ENCODE peak calls at places on chromosomes 13 and 19, in nine cellular contexts. F is small intestine; B is upper lobe of right lung; P is effector memory CD4-positive, alpha-beta T cell; I is neuronal stem cell; G is CD8-positive, alpha-beta memory T cell; Y is tibial nerve; A is mammary epithelial cell; Q is transverse colon. T is an unnamed sample.

GRCh38 chr19:1979017-1979416 is 36.5 kb downstream of the BTBD2 start:
- DNase-seq in B (no peak), A (no peak), Q (no peak), F (no peak), G (no peak), P (no peak), I (no peak), Y (no peak), T (no peak)

GRCh38 chr13:50069255-50069654 is 54.0 kb downstream of the KCNRG start:
- DNase-seq in I (no peak), G (no peak), A (no peak), Y (no peak), Q (no peak), B (no peak), F (no peak), P (no peak), T (no peak)

GRCh38 chr13:75468098-75468497 is 13.9 kb downstream of the TBC1D4 start:
- DNase-seq in B (no peak), P (no peak), G (no peak), I (no peak), A (no peak), Q (no peak), F (no peak), Y (no peak), T (no peak)

GRCh38 chr13:102877285-102877684 is 31.5 kb downstream of the ERCC5 start:
- DNase-seq in Q (no peak), I (no peak), G (no peak), B (no peak), A (peak; percentile 8), F (no peak), P (no peak), Y (no peak), T (no peak)

GRCh38 chr19:57111329-57111644 is 8.5 kb upstream of the USP29 start:
- DNase-seq in G (no peak), P (no peak), Y (no peak), B (no peak), I (no peak), A (no peak), F (no peak), Q (no peak), T (no peak)

GRCh38 chr13:70043685-70044084 is 63.9 kb upstream of the ATXN8OS start:
- DNase-seq in Q (no peak), B (no peak), G (no peak), Y (no peak), P (no peak), I (no peak), A (peak; percentile 11), F (no peak), T (no peak)

GRCh38 chr13:78239681-78240080 is 321.1 kb upstream of the EDNRB start:
- DNase-seq in Y (no peak), A (no peak), P (no peak), G (no peak), Q (no peak), B (no peak), F (no peak), I (no peak), T (no peak)

GRCh38 chr19:42189133-42189532 is 28.3 kb downstream of the DEDD2 start:
- DNase-seq in I (no peak), G (no peak), P (no peak), F (no peak), Q (no peak), B (no peak), A (no peak), Y (no peak), T (no peak)

GRCh38 chr19:31096930-31097329 is 252.3 kb downstream of the TSHZ3 start:
- DNase-seq in B (no peak), A (no peak), G (no peak), Y (no peak), Q (peak; percentile 35), F (no peak), I (no peak), P (no peak), T (no peak)

GRCh38 chr13:20943519-20944012 is 41.0 kb upstream of the XPO4 start:
- DNase-seq in A (peak; percentile 85), G (peak; percentile 40), F (peak; percentile 81), B (peak; percentile 92), Y (peak; percentile 86), P (peak; percentile 16), Q (peak; percentile 91), I (peak; percentile 54), T (peak; percentile 89)

DNA sequence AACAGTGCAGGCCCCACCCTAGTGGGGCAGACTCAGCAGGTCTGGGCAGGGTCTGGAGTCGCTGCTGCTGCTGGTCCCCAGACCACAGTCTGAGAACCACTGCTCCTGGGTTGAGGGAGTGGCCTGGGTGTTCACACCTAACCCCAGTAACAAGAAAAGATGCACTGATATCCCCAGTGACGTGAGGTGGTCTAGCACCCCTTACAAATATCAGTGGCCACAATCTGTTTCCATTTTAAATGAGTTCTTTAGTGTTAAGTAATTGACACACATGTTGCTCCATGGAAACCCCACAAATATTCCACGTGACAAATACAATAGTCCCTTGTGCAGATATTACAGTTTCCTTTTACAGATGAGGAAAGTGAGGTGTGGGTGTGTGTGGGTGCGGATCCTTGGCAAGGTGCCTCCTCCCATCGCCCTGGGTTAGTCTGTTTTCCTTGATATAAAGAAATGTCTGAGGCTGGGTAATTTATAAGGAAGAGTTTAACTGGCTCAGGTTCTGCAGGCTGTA is 96.3 kb upstream of the GPR183 start:
- DNase-seq in Q (peak; percentile 80), I (no peak), A (peak; percentile 56), P (peak; percentile 19), B (no peak), Y (no peak), G (no peak), F (peak; percentile 65), T (no peak)
- H3K27ac ChIP-seq in Q (peak overlapping the region; percentile 54), I (no peak overlapping the region), A (no peak overlapping the region), P (no peak overlapping the region), B (no peak overlapping the region), Y (no peak overlapping the region), G (no peak overlapping the region), F (peak overlapping the region; percentile 55), T (no peak overlapping the region)

DNA sequence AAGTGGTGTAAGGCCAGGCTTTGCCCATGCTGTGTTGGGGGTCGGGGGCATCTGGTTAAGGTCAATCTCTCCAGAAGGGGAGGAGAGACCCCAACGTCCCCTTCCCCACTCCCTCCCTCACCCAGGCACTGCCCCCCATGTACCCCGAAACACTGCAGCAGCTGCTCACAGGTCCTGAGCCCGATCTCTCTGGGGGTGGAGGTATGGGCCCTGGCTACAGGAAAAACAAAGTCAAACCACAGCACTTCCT is 10.2 kb downstream of the CAPN12 start:
- DNase-seq in I (no peak), B (no peak), Q (no peak), G (no peak), A (no peak), F (no peak), P (no peak), Y (no peak), T (no peak)
- H3K4me1 ChIP-seq in I (no peaks in the 10 kb centered on the region), B (peaks cover 33% of the 10 kb centered on the region), Q (peaks cover 59% of the 10 kb centered on the region), G (peaks cover 22% of the 10 kb centered on the region), A (peaks cover 30% of the 10 kb centered on the region), F (peaks cover 4% of the 10 kb centered on the region), P (peaks cover 38% of the 10 kb centered on the region), Y (peaks cover 54% of the 10 kb centered on the region), T (peaks cover 79% of the 10 kb centered on the region)

DNA sequence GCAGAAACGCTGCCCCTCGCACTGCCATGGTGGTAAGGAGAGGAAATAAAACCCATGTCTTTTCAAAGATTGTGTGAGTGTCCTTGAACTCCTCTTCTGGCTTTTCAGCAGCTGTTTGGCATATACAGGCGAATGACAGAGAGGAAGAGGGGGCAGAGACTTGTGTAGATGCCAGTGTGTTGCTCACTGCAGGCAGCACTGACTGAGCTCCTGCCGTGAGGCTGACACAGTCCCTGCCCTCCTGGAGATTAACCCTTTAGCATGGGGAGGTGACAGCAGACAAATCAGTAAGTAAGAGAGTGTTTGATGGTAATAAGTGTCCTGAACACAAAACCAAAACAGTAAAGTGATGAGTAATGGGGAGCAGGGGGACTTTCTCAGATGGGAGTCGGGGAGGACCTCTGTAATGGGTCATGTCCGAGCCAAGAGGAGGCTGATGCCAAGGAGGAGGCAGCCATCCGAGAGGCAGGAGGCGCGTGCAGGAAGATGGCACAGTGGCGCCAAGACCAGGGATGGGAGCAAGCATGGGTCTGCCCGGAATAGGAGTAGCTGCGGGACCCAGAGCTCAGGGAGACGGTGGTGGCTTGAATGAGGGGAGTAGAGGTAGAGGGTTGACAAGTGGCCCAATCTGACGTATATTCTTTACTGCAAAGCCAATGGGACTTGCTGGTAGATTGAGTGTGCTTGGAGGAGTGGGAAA is 182.2 kb downstream of the FOXO1 start:
- DNase-seq in B (no peak), F (no peak), Y (no peak), I (no peak), Q (no peak), A (no peak), P (no peak), G (peak; percentile 21), T (no peak)
- H3K4me3 ChIP-seq in B (no peak overlapping the region), F (no peak overlapping the region), Y (no peak overlapping the region), I (no peak overlapping the region), Q (no peak overlapping the region), A (no peak overlapping the region), P (no peak overlapping the region), G (peak overlapping the region; percentile 6), T (no peak overlapping the region)

GRCh38 chr13:34035178-34035577 is 217.2 kb downstream of the RFC3 start:
- DNase-seq in I (no peak), F (no peak), Q (no peak), B (no peak), A (no peak), Y (no peak), P (no peak), G (no peak), T (no peak)

GRCh38 chr13:34031629-34032028 is 213.7 kb downstream of the RFC3 start:
- DNase-seq in Q (no peak), B (no peak), P (no peak), G (no peak), A (no peak), F (no peak), I (no peak), Y (no peak), T (no peak)

GRCh38 chr13:34034411-34034810 is 216.5 kb downstream of the RFC3 start:
- DNase-seq in I (no peak), B (no peak), Y (no peak), F (no peak), P (no peak), Q (no peak), A (no peak), G (no peak), T (no peak)

GRCh38 chr13:34028496-34029442 is 210.8 kb downstream of the RFC3 start:
- DNase-seq in Q (no peak), B (no peak), P (no peak), A (no peak), Y (no peak), I (no peak), G (no peak), F (no peak), T (no peak)

DNA sequence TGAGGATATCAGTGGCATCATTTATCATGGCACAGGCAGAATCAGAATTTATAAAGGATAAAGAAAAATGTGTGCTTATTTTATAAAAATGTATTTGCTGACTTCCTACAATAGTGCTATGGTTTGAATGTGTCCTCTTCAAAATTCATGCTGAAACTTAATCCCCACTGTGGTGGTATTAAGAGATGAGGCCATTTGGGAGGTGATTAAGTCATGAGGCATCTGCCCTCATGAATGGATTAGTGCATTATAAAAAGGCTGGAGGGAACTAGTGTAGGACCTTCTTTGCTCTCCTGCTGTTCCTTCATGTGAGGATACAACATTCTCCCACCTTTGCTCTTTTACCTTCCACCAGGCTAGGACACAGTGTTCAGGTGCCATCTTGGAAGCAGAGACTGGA is 212.8 kb downstream of the RFC3 start:
- DNase-seq in G (no peak), B (no peak), A (no peak), I (no peak), P (no peak), F (no peak), Q (no peak), Y (no peak), T (no peak)
- H3K27ac ChIP-seq in G (no peak overlapping the region), B (no peak overlapping the region), A (no peak overlapping the region), I (no peak overlapping the region), P (no peak overlapping the region), F (no peak overlapping the region), Q (no peak overlapping the region), Y (no peak overlapping the region), T (no peak overlapping the region)

GRCh38 chr19:4320419-4320818 is 16.0 kb downstream of the FSD1 start:
- DNase-seq in Y (no peak), F (no peak), G (no peak), Q (no peak), A (no peak), I (no peak), P (no peak), B (no peak), T (no peak)
- H3K4me1 ChIP-seq in Y (no peaks in the 10 kb centered on the region), F (no peaks in the 10 kb centered on the region), G (no peaks in the 10 kb centered on the region), Q (no peaks in the 10 kb centered on the region), A (no peaks in the 10 kb centered on the region), I (no peaks in the 10 kb centered on the region), P (no peaks in the 10 kb centered on the region), B (no peaks in the 10 kb centered on the region), T (no peaks in the 10 kb centered on the region)